ENCODE peak calls at places on chromosomes 16 and 17, in four cellular contexts. O, V, U and T are unnamed samples.

GRCh38 chr17:39174907-39175694 is 9.1 kb upstream of the ARL5C start:
- DNase-seq in O (peak; percentile 72), V (peak; percentile 26), U (peak; percentile 49), T (no peak)

GRCh38 chr17:16171613-16172012 is 43.7 kb downstream of the NCOR1 start:
- DNase-seq in O (no peak), V (no peak), U (peak; percentile 9), T (no peak)

GRCh38 chr17:59804910-59805381 is 87.8 kb downstream of the TUBD1 start:
- DNase-seq in O (no peak), V (no peak), U (no peak), T (no peak)

GRCh38 chr16:31083081-31083480 is 5.7 kb downstream of the PRSS53 start:
- DNase-seq in O (no peak), V (no peak), U (no peak), T (no peak)

GRCh38 chr17:19769946-19770652 is 22.0 kb upstream of the ALDH3A1 start:
- DNase-seq in O (no peak), V (no peak), U (no peak), T (no peak)

GRCh38 chr16:77323695-77324094 is 111.1 kb downstream of the ADAMTS18 start:
- DNase-seq in O (no peak), V (no peak), U (no peak), T (no peak)

GRCh38 chr17:921161-921560 is 58.4 kb downstream of the NXN start:
- DNase-seq in O (no peak), V (no peak), U (no peak), T (peak; percentile 90)

GRCh38 chr17:76370261-76370993 is 14.0 kb upstream of the SPHK1 start:
- DNase-seq in O (no peak), V (no peak), U (peak; percentile 67), T (peak; percentile 79)

GRCh38 chr17:21024024-21024423 is 18.8 kb downstream of the USP22 start:
- DNase-seq in O (no peak), V (no peak), U (no peak), T (no peak)

GRCh38 chr16:50498756-50499155 is 49.4 kb upstream of the NKD1 start:
- DNase-seq in O (no peak), V (no peak), U (no peak), T (no peak)

GRCh38 chr16:27436065-27436464 is 34.1 kb downstream of the IL21R start:
- DNase-seq in O (no peak), V (no peak), U (no peak), T (no peak)

GRCh38 chr16:85086347-85087291 is 25.7 kb downstream of the CIBAR2 start:
- DNase-seq in O (peak; percentile 64), V (peak; percentile 54), U (peak; percentile 43), T (peak; percentile 85)

GRCh38 chr16:22386976-22387375 is 12.6 kb upstream of the CDR2 start:
- DNase-seq in O (no peak), V (no peak), U (no peak), T (peak; percentile 39)
- H3K27ac ChIP-seq in O (no peak overlapping the region), V (no peak overlapping the region), U (peak overlapping the region; percentile 5), T (peak overlapping the region; percentile 27)

GRCh38 chr17:42740699-42741098 is 4.1 kb downstream of the EZH1 start:
- DNase-seq in O (no peak), V (no peak), U (no peak), T (no peak)

GRCh38 chr17:42744283-42744805 is 496 bp downstream of the EZH1 start:
- DNase-seq in O (peak; percentile 37), V (peak; percentile 21), U (peak; percentile 82), T (peak; percentile 57)

GRCh38 chr17:42748202-42748905 is 3.5 kb upstream of the EZH1 start:
- DNase-seq in O (no peak), V (no peak), U (no peak), T (no peak)

GRCh38 chr17:42744806-42745617 is at the start of gene EZH1:
- DNase-seq in O (peak; percentile 95), V (peak; percentile 76), U (peak; percentile 87), T (peak; percentile 100)

GRCh38 chr17:42743595-42744282 is 1.1 kb downstream of the EZH1 start:
- DNase-seq in O (no peak), V (no peak), U (no peak), T (peak; percentile 47)
- TF ChIP-seq CTCF in O (no peak), V (no peak), U (no peak), T (no peak)

DNA sequence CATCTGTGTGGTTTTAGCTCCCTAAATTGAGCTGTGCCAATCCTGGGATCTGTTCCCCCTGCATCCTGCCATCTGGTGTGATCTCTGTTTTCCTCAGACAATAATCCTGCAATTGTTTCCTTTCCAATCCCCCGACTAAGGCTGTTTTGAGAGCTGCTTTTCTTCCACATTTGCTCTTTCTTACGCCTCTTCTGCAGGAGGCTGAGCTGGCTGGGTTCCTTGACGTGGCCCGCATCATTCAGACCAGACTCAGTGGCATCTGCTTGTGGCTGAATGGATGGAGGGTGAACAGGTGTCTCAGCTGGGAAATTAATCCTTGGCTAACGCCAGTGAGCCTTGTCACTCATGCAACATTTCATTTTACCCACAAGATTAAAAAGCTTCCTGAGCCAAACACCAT is 9.8 kb upstream of the MED9 start:
- DNase-seq in O (no peak), V (no peak), U (no peak), T (no peak)
- H3K27ac ChIP-seq in O (no peak overlapping the region), V (no peak overlapping the region), U (no peak overlapping the region), T (no peak overlapping the region)

DNA sequence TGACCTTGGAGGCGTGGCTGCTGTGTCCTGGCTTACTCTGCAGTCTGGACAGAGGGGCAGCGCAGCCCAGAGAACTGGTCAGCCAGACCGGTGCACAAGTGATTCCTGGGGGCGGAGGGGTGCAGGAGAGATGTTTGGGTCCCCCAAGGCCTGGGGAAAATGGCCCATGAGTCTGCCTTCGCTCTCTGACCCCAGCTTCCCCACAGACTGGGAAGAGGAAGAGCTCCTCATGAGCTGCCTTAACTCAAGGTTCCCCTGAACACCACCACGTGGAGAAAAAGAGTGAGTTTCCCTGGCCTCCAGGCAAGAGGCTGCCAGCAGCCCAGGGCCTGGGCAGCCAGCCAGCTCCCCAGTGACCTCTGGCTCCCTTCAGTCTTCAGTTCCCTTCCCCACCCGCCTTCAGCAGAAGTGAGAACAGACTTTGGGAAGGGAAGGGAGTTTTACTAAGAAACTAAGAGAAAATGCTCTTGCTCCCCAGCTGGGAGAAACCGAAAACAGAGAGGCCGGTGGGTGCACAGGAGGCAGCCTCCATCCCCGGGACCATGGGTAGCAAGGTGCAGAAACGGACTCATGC is 2.0 kb upstream of the C17orf99 start:
- DNase-seq in O (no peak), V (no peak), U (peak; percentile 87), T (no peak)
- TF ChIP-seq CTCF in O (no peak), V (no peak), U (no peak), T (no peak)

DNA sequence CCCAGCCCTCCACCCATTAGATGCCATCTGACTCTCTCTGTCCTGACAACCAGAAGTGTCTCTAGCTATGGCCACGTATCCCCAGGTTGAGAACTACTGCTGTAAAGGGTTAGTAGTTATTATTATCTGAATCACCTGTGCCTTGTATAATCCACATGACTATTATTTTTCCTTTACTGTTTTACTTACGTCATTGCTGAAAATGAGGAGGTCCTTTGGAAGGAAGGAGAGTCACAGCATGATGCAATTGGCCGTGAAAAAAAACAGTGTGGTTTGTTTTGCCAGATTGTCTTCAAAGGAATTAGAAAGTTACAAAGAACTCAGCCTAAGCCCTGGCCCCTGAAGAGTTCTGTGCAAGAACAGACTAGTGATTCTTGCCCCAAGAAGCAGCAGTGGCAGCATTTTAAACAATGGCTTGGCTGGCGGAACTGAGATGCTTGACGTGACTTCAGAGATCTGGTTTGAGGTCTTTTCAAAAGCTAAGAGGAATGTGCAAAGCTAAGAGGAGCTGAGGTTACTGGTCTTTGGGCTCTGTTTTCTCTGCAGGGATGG is 413.3 kb upstream of the EEF2KMT start:
- DNase-seq in O (no peak), V (no peak), U (no peak), T (no peak)
- H3K27ac ChIP-seq in O (no peak overlapping the region), V (no peak overlapping the region), U (no peak overlapping the region), T (no peak overlapping the region)

DNA sequence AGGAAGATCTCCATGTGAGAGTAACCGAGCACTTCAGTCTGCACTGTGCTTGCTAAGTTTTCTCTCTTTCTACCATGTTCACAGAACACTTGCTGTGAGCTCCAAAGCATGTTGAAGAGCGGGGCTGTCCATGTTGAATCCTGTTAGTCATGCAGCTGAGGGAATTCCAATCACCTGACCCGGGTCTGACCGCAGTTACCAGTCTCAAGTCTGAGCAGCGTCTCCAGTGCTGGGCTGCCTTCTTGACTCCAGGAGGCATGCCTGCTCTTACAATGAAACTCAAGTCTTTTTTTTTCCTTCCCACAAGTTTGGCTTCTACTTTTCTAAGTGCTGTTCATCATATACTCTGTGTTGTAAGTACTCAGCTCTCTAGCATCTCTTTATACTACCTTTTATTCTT is 44.3 kb downstream of the HOXB1 start:
- DNase-seq in O (no peak), V (peak; percentile 82), U (no peak), T (peak; percentile 88)
- TF ChIP-seq CTCF in O (no peak), V (no peak), U (no peak), T (no peak)

GRCh38 chr16:89545044-89545830 is 15.2 kb upstream of the RPL13 start:
- DNase-seq in O (no peak), V (no peak), U (no peak), T (no peak)
- H3K27ac ChIP-seq in O (no peak overlapping the region), V (no peak overlapping the region), U (no peak overlapping the region), T (peak overlapping the region; percentile 18)